ENCODE peak calls at places on chromosomes 11 and 22, in seven cellular contexts. W is H9, M is neuronal stem cell, X is IMR-90, G is mesendoderm, K is trophoblast cell, J is mesenchymal stem cell. P is an unnamed sample.

GRCh38 chr11:129856036-129856435 is 39.3 kb downstream of the NFRKB start:
- DNase-seq in W (no peak), M (no peak), X (no peak), G (no peak), K (peak), J (no peak), P (no peak)

GRCh38 chr22:45717787-45718186 is 46.2 kb downstream of the ATXN10 start:
- DNase-seq in W (no peak), M (no peak), X (peak), G (peak), K (peak), J (peak), P (no peak)

GRCh38 chr22:29269731-29270474 is 1.8 kb downstream of the EWSR1 start:
- DNase-seq in W (no peak), M (no peak), X (peak), G (peak), K (peak), J (peak), P (no peak)

GRCh38 chr11:108534274-108534882 is 36.2 kb upstream of the POGLUT3 start:
- DNase-seq in W (no peak), M (no peak), X (no peak), G (no peak), K (no peak), J (no peak), P (no peak)

GRCh38 chr11:3605721-3606324 is 36.0 kb downstream of the ART5 start:
- DNase-seq in W (no peak), M (no peak), X (no peak), G (no peak), K (peak), J (no peak), P (no peak)

GRCh38 chr11:31487848-31488247 is 21.6 kb downstream of the IMMP1L start:
- DNase-seq in W (no peak), M (peak), X (peak), G (peak), K (peak), J (peak), P (no peak)

GRCh38 chr22:39719559-39720450 is 149.3 kb downstream of the CACNA1I start:
- DNase-seq in W (no peak), M (no peak), X (no peak), G (peak), K (no peak), J (no peak), P (no peak)

GRCh38 chr11:75174781-75175370 is 24.0 kb downstream of the SLCO2B1 start:
- DNase-seq in W (no peak), M (no peak), X (peak), G (no peak), K (peak), J (peak), P (no peak)

GRCh38 chr11:75814369-75814685 is 683 bp upstream of the UVRAG start:
- DNase-seq in W (no peak), M (no peak), X (no peak), G (no peak), K (no peak), J (no peak), P (no peak)

GRCh38 chr22:49827853-49828598 is at the start of gene BRD1:
- DNase-seq in W (peak), M (peak), X (peak), G (peak), K (peak), J (peak), P (no peak)

GRCh38 chr11:4543561-4543960 is 1.4 kb upstream of the OR52M1 start:
- DNase-seq in W (no peak), M (no peak), X (no peak), G (no peak), K (no peak), J (no peak), P (no peak)

GRCh38 chr11:128890543-128891409 is at the start of gene KCNJ5:
- DNase-seq in W (peak), M (no peak), X (no peak), G (no peak), K (peak), J (peak), P (peak)

GRCh38 chr11:7610393-7610792 is 62.9 kb downstream of the CYB5R2 start:
- DNase-seq in W (no peak), M (no peak), X (no peak), G (no peak), K (no peak), J (no peak), P (no peak)

GRCh38 chr22:32623943-32624342 is 149.3 kb downstream of the FBXO7 start:
- DNase-seq in W (no peak), M (no peak), X (peak), G (no peak), K (no peak), J (peak), P (no peak)

GRCh38 chr11:126114486-126115252 is 52.0 kb upstream of the CDON start:
- DNase-seq in W (no peak), M (no peak), X (peak), G (no peak), K (no peak), J (peak), P (no peak)

GRCh38 chr11:36018967-36019596 is 75.2 kb downstream of the LDLRAD3 start:
- DNase-seq in W (no peak), M (no peak), X (no peak), G (no peak), K (no peak), J (no peak), P (no peak)

GRCh38 chr11:90251599-90251998 is 28.8 kb upstream of the CHORDC1 start:
- DNase-seq in W (no peak), M (no peak), X (no peak), G (no peak), K (no peak), J (no peak), P (no peak)

GRCh38 chr11:90256404-90257157 is 33.7 kb upstream of the CHORDC1 start:
- DNase-seq in W (no peak), M (no peak), X (no peak), G (no peak), K (no peak), J (no peak), P (no peak)

GRCh38 chr11:90257158-90257525 is 34.3 kb upstream of the CHORDC1 start:
- DNase-seq in W (no peak), M (no peak), X (no peak), G (no peak), K (no peak), J (no peak), P (no peak)

GRCh38 chr11:90252053-90252452 is 29.2 kb upstream of the CHORDC1 start:
- DNase-seq in W (no peak), M (no peak), X (no peak), G (no peak), K (no peak), J (no peak), P (no peak)

DNA sequence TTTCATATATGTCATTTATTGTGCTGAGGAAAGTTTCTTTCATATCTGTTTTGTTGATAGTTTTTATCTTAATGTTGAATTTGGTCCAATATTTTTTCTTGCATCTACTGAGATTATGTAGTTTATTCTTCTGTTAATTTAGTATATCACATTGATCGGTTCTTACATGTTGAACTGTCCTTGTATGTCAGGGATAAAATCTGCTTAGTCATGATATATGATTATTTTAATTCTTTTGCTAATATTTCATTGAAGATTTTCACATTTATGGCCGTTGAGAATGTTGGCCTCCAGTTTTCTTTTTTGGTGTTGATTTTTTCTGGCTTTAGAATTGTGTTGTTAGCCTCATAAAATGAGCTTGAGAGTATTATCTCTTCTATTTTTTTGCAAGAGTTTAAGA is 31.2 kb upstream of the CHORDC1 start:
- DNase-seq in W (no peak), M (no peak), X (no peak), G (no peak), K (no peak), J (no peak), P (no peak)
- H4K8ac ChIP-seq in W (no peak), M (no peak), X (no peak), G (no peak), K (no peak), J (no peak), P (no peak)

DNA sequence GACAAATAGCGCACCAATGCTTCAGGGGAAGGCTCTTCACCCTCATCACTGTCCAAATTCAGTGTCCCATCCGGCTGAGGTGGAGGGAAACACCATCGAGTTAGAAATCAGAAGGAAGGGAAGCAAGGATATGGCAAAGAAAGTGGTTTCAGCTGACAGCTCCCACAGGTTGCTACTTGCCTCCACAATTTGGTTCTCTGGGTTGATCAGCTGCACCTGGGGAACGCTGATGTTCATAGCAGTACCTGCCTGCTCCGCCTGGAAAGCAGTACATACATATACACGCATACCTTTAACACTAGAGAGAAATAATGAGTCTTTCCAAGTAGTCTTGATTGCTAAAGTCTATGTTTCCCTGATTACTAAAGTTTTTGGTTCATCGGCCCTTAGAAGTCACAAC is 37.8 kb upstream of the APOA1 start:
- DNase-seq in W (no peak), M (no peak), X (no peak), G (no peak), K (no peak), J (no peak), P (no peak)
- H4K8ac ChIP-seq in W (no peak), M (no peak), X (no peak), G (no peak), K (no peak), J (peak), P (no peak)

GRCh38 chr22:25002241-25002985 is 49.9 kb downstream of the KIAA1671 start:
- DNase-seq in W (no peak), M (no peak), X (no peak), G (no peak), K (no peak), J (no peak), P (no peak)
- H4K8ac ChIP-seq in W (no peak), M (no peak), X (no peak), G (no peak), K (no peak), J (peak), P (no peak)

GRCh38 chr11:105825141-105825540 is 196.9 kb downstream of the MSANTD4 start:
- DNase-seq in W (no peak), M (no peak), X (no peak), G (no peak), K (no peak), J (no peak), P (no peak)

GRCh38 chr11:105823495-105824033 is 198.5 kb downstream of the MSANTD4 start:
- DNase-seq in W (no peak), M (no peak), X (no peak), G (no peak), K (no peak), J (no peak), P (no peak)

GRCh38 chr11:105821366-105821765 is 200.7 kb downstream of the MSANTD4 start:
- DNase-seq in W (peak), M (no peak), X (no peak), G (peak), K (no peak), J (no peak), P (no peak)

GRCh38 chr11:105821781-105822180 is 200.3 kb downstream of the MSANTD4 start:
- DNase-seq in W (peak), M (no peak), X (no peak), G (no peak), K (no peak), J (no peak), P (no peak)

DNA sequence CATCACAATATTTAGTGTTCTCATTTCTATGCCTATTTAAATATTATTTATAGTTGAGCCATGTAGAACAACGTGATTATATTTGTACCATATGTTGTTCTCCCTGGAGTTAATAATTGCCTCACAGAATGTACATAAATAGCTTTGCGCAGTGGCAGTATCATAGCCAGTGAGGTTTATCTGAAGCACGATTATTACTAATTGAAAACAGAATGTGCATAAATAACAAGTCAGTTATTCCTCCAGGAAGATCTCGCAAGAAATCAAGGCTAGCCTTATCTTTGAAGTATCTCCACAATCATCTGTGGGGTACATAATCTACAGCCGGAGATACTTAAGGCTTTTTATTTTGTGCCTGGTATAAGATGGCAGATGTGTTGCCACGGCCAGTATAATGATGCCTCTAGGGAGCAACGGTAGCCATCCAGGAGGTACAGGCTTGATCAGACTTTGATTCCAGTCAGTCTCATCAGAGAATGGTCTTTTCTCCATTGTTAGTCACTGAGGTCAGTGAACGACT is 197.5 kb downstream of the MSANTD4 start:
- DNase-seq in W (no peak), M (no peak), X (no peak), G (no peak), K (no peak), J (no peak), P (no peak)
- H4K8ac ChIP-seq in W (no peak), M (no peak), X (no peak), G (no peak), K (no peak), J (no peak), P (no peak)

GRCh38 chr11:61835663-61836024 is 7.5 kb downstream of the FADS2 start:
- DNase-seq in W (no peak), M (no peak), X (no peak), G (no peak), K (no peak), J (no peak), P (no peak)

GRCh38 chr11:61832758-61833157 is 4.7 kb downstream of the FADS2 start:
- DNase-seq in W (no peak), M (no peak), X (no peak), G (no peak), K (no peak), J (no peak), P (no peak)

GRCh38 chr11:61833926-61834277 is 5.8 kb downstream of the FADS2 start:
- DNase-seq in W (peak), M (no peak), X (no peak), G (peak), K (no peak), J (no peak), P (no peak)

GRCh38 chr11:61833478-61833877 is 5.4 kb downstream of the FADS2 start:
- DNase-seq in W (no peak), M (no peak), X (no peak), G (no peak), K (peak), J (no peak), P (no peak)

DNA sequence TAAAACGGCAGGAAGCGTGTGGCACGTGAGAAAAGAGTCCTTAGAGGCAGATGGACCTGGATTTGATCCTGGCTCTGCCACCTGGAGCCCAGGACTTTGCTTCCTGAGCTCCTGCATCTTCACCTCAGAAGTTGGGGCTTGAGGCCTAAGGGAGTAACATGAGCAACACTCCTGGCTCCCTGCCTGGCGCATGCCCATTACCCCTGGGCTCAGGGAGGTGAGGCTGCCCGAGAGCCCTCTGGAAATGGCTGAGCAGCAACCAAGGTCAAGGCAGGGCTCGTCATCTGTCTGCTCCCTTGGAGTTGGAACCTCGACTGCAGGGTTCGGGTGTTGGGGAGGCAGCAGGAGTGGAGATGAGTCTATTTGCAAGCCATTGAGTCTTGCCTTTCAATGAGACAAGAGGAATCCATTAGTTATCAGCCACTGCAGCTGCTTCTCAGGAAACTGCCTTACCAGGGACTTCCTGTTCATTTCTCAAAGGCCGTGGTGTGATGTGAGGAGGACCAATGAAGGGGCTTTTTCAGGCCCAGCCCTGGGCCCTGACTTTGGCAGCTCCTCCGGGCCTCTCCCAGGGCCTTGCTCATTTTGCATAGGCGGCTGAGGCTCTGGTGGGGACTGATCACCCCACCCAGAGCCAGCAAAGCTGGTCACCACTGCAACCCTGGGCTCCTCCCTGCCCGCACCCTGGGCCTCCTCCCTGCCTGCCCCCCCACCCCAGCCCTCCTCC is 6.3 kb downstream of the FADS2 start:
- DNase-seq in W (peak), M (no peak), X (peak), G (peak), K (peak), J (peak), P (no peak)
- H4K8ac ChIP-seq in W (no peak), M (no peak), X (no peak), G (no peak), K (no peak), J (peak), P (no peak)

GRCh38 chr11:117647872-117648271 is 149.1 kb downstream of the DSCAML1 start:
- DNase-seq in W (no peak), M (no peak), X (no peak), G (no peak), K (no peak), J (no peak), P (no peak)
- H4K8ac ChIP-seq in W (no peak), M (no peak), X (no peak), G (no peak), K (no peak), J (no peak), P (no peak)

GRCh38 chr11:70328556-70328955 is 58.1 kb downstream of the PPFIA1 start:
- DNase-seq in W (no peak), M (no peak), X (no peak), G (no peak), K (no peak), J (no peak), P (no peak)

GRCh38 chr11:70324354-70325115 is 54.0 kb downstream of the PPFIA1 start:
- DNase-seq in W (no peak), M (peak), X (no peak), G (no peak), K (peak), J (peak), P (no peak)

GRCh38 chr11:70326365-70326803 is 55.9 kb downstream of the PPFIA1 start:
- DNase-seq in W (no peak), M (no peak), X (peak), G (no peak), K (peak), J (peak), P (no peak)

GRCh38 chr11:70327717-70328116 is 57.2 kb downstream of the PPFIA1 start:
- DNase-seq in W (no peak), M (no peak), X (no peak), G (no peak), K (no peak), J (no peak), P (no peak)

DNA sequence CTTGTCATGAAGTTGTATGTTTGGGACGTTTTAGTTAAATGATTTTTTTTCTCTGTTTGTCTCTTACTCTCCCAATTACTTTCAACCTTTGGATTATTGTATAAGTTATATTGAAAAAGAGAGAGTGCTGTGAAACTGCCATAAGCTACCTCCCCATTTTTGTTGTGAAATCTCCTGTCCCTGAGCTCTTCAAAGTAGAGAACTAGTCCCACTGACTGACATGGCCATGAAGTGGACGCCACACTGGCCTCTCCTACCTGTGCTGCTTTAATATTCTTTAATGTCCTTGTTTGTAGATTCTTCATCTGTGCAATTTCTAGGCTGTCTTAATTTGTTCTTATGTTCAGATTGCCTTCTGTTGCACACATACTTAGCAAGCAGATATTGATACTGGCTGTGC is 56.4 kb downstream of the PPFIA1 start:
- DNase-seq in W (no peak), M (no peak), X (no peak), G (no peak), K (no peak), J (no peak), P (no peak)
- H4K8ac ChIP-seq in W (no peak), M (no peak), X (no peak), G (no peak), K (no peak), J (no peak), P (no peak)

GRCh38 chr11:65685981-65686380 is 23.3 kb upstream of the RELA start:
- DNase-seq in W (no peak), M (no peak), X (no peak), G (peak), K (no peak), J (no peak), P (no peak)
- H4K8ac ChIP-seq in W (no peak), M (no peak), X (no peak), G (no peak), K (no peak), J (no peak), P (peak)

GRCh38 chr22:37589607-37590006 is 9.7 kb upstream of the LGALS2 start:
- DNase-seq in W (no peak), M (no peak), X (no peak), G (peak), K (no peak), J (no peak), P (no peak)

GRCh38 chr22:37588540-37589215 is 8.8 kb upstream of the LGALS2 start:
- DNase-seq in W (no peak), M (no peak), X (no peak), G (no peak), K (no peak), J (no peak), P (no peak)

GRCh38 chr22:37594237-37594636 is 14.3 kb upstream of the LGALS2 start:
- DNase-seq in W (no peak), M (no peak), X (no peak), G (no peak), K (no peak), J (no peak), P (no peak)

DNA sequence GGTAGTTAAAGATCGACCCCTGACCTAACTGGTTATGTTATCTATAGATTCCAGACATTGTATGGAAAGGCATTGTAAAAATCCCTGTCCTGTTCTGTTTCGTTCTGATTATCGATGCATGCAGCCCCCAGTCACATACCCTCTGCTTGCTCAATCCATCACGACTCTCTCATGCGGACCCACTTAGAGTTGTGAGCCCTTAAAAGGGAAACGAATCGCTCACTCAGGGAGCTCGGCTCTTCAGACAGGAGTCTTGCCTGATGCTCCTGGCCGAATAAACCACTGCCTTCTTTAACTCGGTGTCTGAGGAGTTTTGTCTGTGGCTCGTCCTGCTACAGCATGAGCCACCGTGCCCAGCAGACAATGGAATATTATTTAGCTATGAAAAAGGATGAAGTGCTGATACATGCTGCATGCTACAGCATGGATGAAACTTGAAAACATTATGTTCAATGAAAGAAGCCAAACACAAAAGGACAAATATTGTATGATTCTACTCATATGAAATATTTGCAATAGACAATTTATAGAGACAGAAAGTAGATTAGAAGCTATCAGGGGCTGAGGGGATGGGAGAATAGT is 12.0 kb upstream of the LGALS2 start:
- DNase-seq in W (no peak), M (no peak), X (no peak), G (no peak), K (peak), J (no peak), P (no peak)
- H4K8ac ChIP-seq in W (no peak), M (no peak), X (peak), G (no peak), K (no peak), J (no peak), P (no peak)